ENCODE peak calls at places on chromosomes 12 and 14, in seven cellular contexts. O is T-helper 9 cell; T is cardiac fibroblast; P is activated naive CD8-positive, alpha-beta T cell treated with anti-CD3 and anti-CD28 coated beads for 36 hours; Z is SJSA1; R is right cardiac atrium; M is endothelial cell. U is an unnamed sample.

GRCh38 chr14:65229431-65230286 is 127.3 kb upstream of the MAX start:
- DNase-seq in O (peak; percentile 14), T (peak; percentile 54), P (peak; percentile 51), Z (peak; percentile 74), R (peak; percentile 76), M (peak; percentile 10), U (peak; percentile 14)

GRCh38 chr12:130254476-130255276 is 83.0 kb upstream of the PIWIL1 start:
- DNase-seq in O (no peak), T (no peak), P (no peak), Z (no peak), R (no peak), M (no peak), U (no peak)

GRCh38 chr12:12898136-12898712 is 6.9 kb downstream of the GPRC5A start:
- DNase-seq in O (no peak), T (no peak), P (no peak), Z (no peak), R (no peak), M (no peak), U (no peak)

GRCh38 chr12:112740387-112740934 is 51.1 kb upstream of the RPH3A start:
- DNase-seq in O (no peak), T (no peak), P (no peak), Z (no peak), R (no peak), M (no peak), U (no peak)

GRCh38 chr12:47302111-47302597 is 222.4 kb upstream of the AMIGO2 start:
- DNase-seq in O (no peak), T (no peak), P (peak; percentile 42), Z (no peak), R (no peak), M (no peak), U (no peak)

GRCh38 chr14:35715079-35715478 is 94.0 kb downstream of the RALGAPA1 start:
- DNase-seq in O (no peak), T (no peak), P (no peak), Z (no peak), R (no peak), M (no peak), U (no peak)

GRCh38 chr14:26448181-26448855 is 149.5 kb downstream of the NOVA1 start:
- DNase-seq in O (no peak), T (no peak), P (no peak), Z (no peak), R (no peak), M (no peak), U (no peak)

GRCh38 chr14:62557416-62557815 is 487.8 kb downstream of the KCNH5 start:
- DNase-seq in O (no peak), T (no peak), P (no peak), Z (no peak), R (no peak), M (no peak), U (no peak)

GRCh38 chr12:45730116-45730841 is 773 bp downstream of the ARID2 start:
- DNase-seq in O (peak; percentile 38), T (peak; percentile 63), P (peak; percentile 65), Z (peak; percentile 67), R (peak; percentile 76), M (peak; percentile 39), U (peak; percentile 65)

GRCh38 chr14:60945984-60946383 is 34.9 kb downstream of the TRMT5 start:
- DNase-seq in O (no peak), T (no peak), P (no peak), Z (no peak), R (no peak), M (no peak), U (no peak)

GRCh38 chr12:54030889-54031860 is 1.7 kb upstream of the HOXC5 start:
- DNase-seq in O (no peak), T (peak; percentile 17), P (no peak), Z (no peak), R (no peak), M (no peak), U (no peak)

GRCh38 chr14:82422186-82422585 is 888.5 kb upstream of the SEL1L start:
- DNase-seq in O (no peak), T (no peak), P (no peak), Z (no peak), R (no peak), M (no peak), U (no peak)

GRCh38 chr12:80837342-80837978 is 100.3 kb downstream of the LIN7A start:
- DNase-seq in O (no peak), T (peak; percentile 83), P (no peak), Z (peak; percentile 9), R (no peak), M (peak; percentile 28), U (no peak)

GRCh38 chr14:99809376-99809775 is 16.2 kb downstream of the EML1 start:
- DNase-seq in O (no peak), T (peak; percentile 61), P (no peak), Z (no peak), R (peak; percentile 90), M (no peak), U (no peak)

GRCh38 chr12:52145228-52145940 is 46.4 kb downstream of the KRT80 start:
- DNase-seq in O (no peak), T (no peak), P (no peak), Z (no peak), R (no peak), M (no peak), U (no peak)

U was measured in T-cell.